ENCODE peak calls at places on chromosomes 12 and 14, in five cellular contexts. C is fibroblast of lung; Y is CD4-positive, alpha-beta T cell; H is stimulated activated CD8-positive, alpha-beta memory T cell treated with anti-CD3 and anti-CD28 coated beads, Interleukin-7, amount 100 ng/mL, for 1 hour; F is AG08395. Z is an unnamed sample.

GRCh38 chr14:85214471-85214870 is 315.5 kb upstream of the FLRT2 start:
- DNase-seq in C (peak), Y (no peak), H (no peak), F (no peak), Z (no peak)

GRCh38 chr12:130787445-130788410 is 51.3 kb downstream of the STX2 start:
- DNase-seq in C (peak), Y (no peak), H (no peak), F (no peak), Z (no peak)

GRCh38 chr14:85313801-85314207 is 216.1 kb upstream of the FLRT2 start:
- DNase-seq in C (peak), Y (no peak), H (no peak), F (no peak), Z (no peak)

GRCh38 chr12:32367381-32367780 is 32.0 kb upstream of the FGD4 start:
- DNase-seq in C (no peak), Y (no peak), H (no peak), F (no peak), Z (no peak)

GRCh38 chr14:95463173-95463901 is 53.1 kb downstream of the SYNE3 start:
- DNase-seq in C (no peak), Y (peak), H (no peak), F (no peak), Z (no peak)

GRCh38 chr12:69095765-69096477 is 143.4 kb upstream of the CPSF6 start:
- DNase-seq in C (no peak), Y (no peak), H (no peak), F (no peak), Z (no peak)

GRCh38 chr12:115710104-115710564 is 567.4 kb downstream of the MED13L start:
- DNase-seq in C (peak), Y (no peak), H (no peak), F (peak), Z (no peak)

GRCh38 chr12:103423061-103423473 is 72.7 kb downstream of the C12orf42 start:
- DNase-seq in C (no peak), Y (no peak), H (no peak), F (no peak), Z (no peak)